ENCODE peak calls at places on chromosomes 1 and 21, in five cellular contexts. V is H9, F is cardiac muscle cell, Z is mammary epithelial cell, B is cardiac fibroblast. Q is an unnamed sample.

GRCh38 chr1:229860926-229861325 is 206.1 kb upstream of the GALNT2 start:
- DNase-seq in V (no peak), F (no peak), Z (no peak), B (no peak), Q (no peak)

GRCh38 chr21:30831194-30831765 is 1.7 kb upstream of the KRTAP7-1 start:
- DNase-seq in V (peak), F (peak), Z (peak), B (peak), Q (peak)

GRCh38 chr1:185681034-185681633 is 53.1 kb upstream of the HMCN1 start:
- DNase-seq in V (no peak), F (peak), Z (peak), B (peak), Q (no peak)

GRCh38 chr1:89085781-89086180 is 20.8 kb upstream of the GBP1 start:
- DNase-seq in V (no peak), F (peak), Z (peak), B (peak), Q (no peak)

GRCh38 chr1:145425436-145426029 is at the start of gene NBPF20:
- DNase-seq in V (peak), F (peak), Z (peak), B (peak), Q (peak)

GRCh38 chr1:244326757-244327156 is 125.0 kb downstream of the ADSS2 start:
- DNase-seq in V (peak), F (no peak), Z (no peak), B (no peak), Q (no peak)

GRCh38 chr1:117512728-117513321 is 93.0 kb upstream of the TENT5C start:
- DNase-seq in V (no peak), F (peak), Z (peak), B (peak), Q (no peak)

GRCh38 chr1:156838972-156839371 is 19.9 kb downstream of the INSRR start:
- DNase-seq in V (peak), F (peak), Z (no peak), B (peak), Q (no peak)

GRCh38 chr1:64387382-64388066 is 82.4 kb upstream of the CACHD1 start:
- DNase-seq in V (no peak), F (no peak), Z (no peak), B (no peak), Q (no peak)

GRCh38 chr1:198622532-198623218 is 16.2 kb upstream of the PTPRC start:
- DNase-seq in V (no peak), F (no peak), Z (no peak), B (no peak), Q (no peak)

GRCh38 chr1:113943028-113943811 is 14.1 kb downstream of the HIPK1 start:
- DNase-seq in V (no peak), F (no peak), Z (no peak), B (peak), Q (no peak)

GRCh38 chr1:230255116-230255515 is 171.0 kb downstream of the PGBD5 start:
- DNase-seq in V (no peak), F (no peak), Z (no peak), B (no peak), Q (no peak)

GRCh38 chr1:114979278-114979891 is 50.2 kb upstream of the TSHB start:
- DNase-seq in V (peak), F (peak), Z (peak), B (peak), Q (peak)

GRCh38 chr1:78303620-78304019 is 187.2 kb upstream of the PTGFR start:
- DNase-seq in V (no peak), F (no peak), Z (peak), B (peak), Q (no peak)

GRCh38 chr1:151156515-151156819 is at the start of gene TNFAIP8L2:
- DNase-seq in V (peak), F (no peak), Z (no peak), B (no peak), Q (peak)

GRCh38 chr1:115062542-115063004 is 26.7 kb downstream of the TSPAN2 start:
- DNase-seq in V (no peak), F (no peak), Z (peak), B (peak), Q (peak)

GRCh38 chr1:166155108-166155507 is 11.7 kb downstream of the FAM78B start:
- DNase-seq in V (no peak), F (no peak), Z (no peak), B (no peak), Q (no peak)

GRCh38 chr1:161495490-161495889 is 9.8 kb upstream of the FCGR2A start:
- DNase-seq in V (no peak), F (no peak), Z (no peak), B (no peak), Q (no peak)

GRCh38 chr1:234638832-234639799 is 29.1 kb upstream of the IRF2BP2 start:
- DNase-seq in V (no peak), F (no peak), Z (peak), B (no peak), Q (no peak)

GRCh38 chr21:25735221-25735894 is 586 bp downstream of the GABPA start:
- DNase-seq in V (peak), F (peak), Z (peak), B (peak), Q (peak)

GRCh38 chr1:85864727-85865126 is 156.5 kb upstream of the ZNHIT6 start:
- DNase-seq in V (no peak), F (no peak), Z (no peak), B (no peak), Q (no peak)

GRCh38 chr1:82455342-82455741 is 654.6 kb downstream of the ADGRL2 start:
- DNase-seq in V (no peak), F (no peak), Z (no peak), B (no peak), Q (no peak)

GRCh38 chr1:30816211-30817082 is 58.9 kb upstream of the LAPTM5 start:
- DNase-seq in V (peak), F (peak), Z (peak), B (peak), Q (no peak)

GRCh38 chr1:37940299-37940947 is 6.4 kb downstream of the INPP5B start:
- DNase-seq in V (no peak), F (no peak), Z (no peak), B (no peak), Q (no peak)

GRCh38 chr1:50271968-50272578 is 151.2 kb downstream of the DMRTA2 start:
- DNase-seq in V (peak), F (peak), Z (peak), B (peak), Q (no peak)

GRCh38 chr1:58575831-58576726 is 973 bp downstream of the TACSTD2 start:
- DNase-seq in V (no peak), F (no peak), Z (peak), B (no peak), Q (no peak)

GRCh38 chr1:203206116-203206687 is 19.7 kb upstream of the CHI3L1 start:
- DNase-seq in V (no peak), F (no peak), Z (no peak), B (no peak), Q (no peak)

GRCh38 chr1:158199840-158200239 is 19.1 kb downstream of the CD1D start:
- DNase-seq in V (no peak), F (no peak), Z (peak), B (peak), Q (no peak)

GRCh38 chr1:116288201-116288598 is 84.8 kb upstream of the ATP1A1 start:
- DNase-seq in V (no peak), F (no peak), Z (no peak), B (no peak), Q (no peak)

GRCh38 chr21:32921632-32922230 is 104.0 kb upstream of the OLIG2 start:
- DNase-seq in V (peak), F (no peak), Z (no peak), B (no peak), Q (peak)

GRCh38 chr1:91014475-91014874 is 7.4 kb downstream of the ZNF644 start:
- DNase-seq in V (no peak), F (no peak), Z (peak), B (no peak), Q (no peak)

GRCh38 chr1:56120021-56120420 is 459.3 kb downstream of the PLPP3 start:
- DNase-seq in V (no peak), F (no peak), Z (no peak), B (no peak), Q (no peak)

GRCh38 chr21:40433575-40433974 is 413.4 kb downstream of the DSCAM start:
- DNase-seq in V (no peak), F (no peak), Z (peak), B (no peak), Q (no peak)

GRCh38 chr1:84796201-84796600 is 96.8 kb downstream of the LPAR3 start:
- DNase-seq in V (no peak), F (no peak), Z (no peak), B (no peak), Q (no peak)

GRCh38 chr1:100302756-100303155 is 36.7 kb downstream of the RTCA start:
- DNase-seq in V (no peak), F (no peak), Z (no peak), B (no peak), Q (no peak)

GRCh38 chr1:66478116-66478515 is 55.8 kb upstream of the SGIP1 start:
- DNase-seq in V (no peak), F (no peak), Z (peak), B (peak), Q (no peak)

GRCh38 chr21:17903029-17903806 is 84.1 kb upstream of the C21orf91 start:
- DNase-seq in V (no peak), F (peak), Z (no peak), B (peak), Q (no peak)

GRCh38 chr1:32498751-32499150 is 33.9 kb downstream of the ZBTB8B start:
- DNase-seq in V (no peak), F (no peak), Z (no peak), B (no peak), Q (no peak)

GRCh38 chr1:32501865-32502264 is 37.0 kb downstream of the ZBTB8B start:
- DNase-seq in V (no peak), F (no peak), Z (no peak), B (peak), Q (no peak)

GRCh38 chr1:32500387-32501209 is 35.7 kb downstream of the ZBTB8B start:
- DNase-seq in V (peak), F (peak), Z (peak), B (peak), Q (peak)

GRCh38 chr1:32507021-32507420 is 32.2 kb upstream of the ZBTB8A start:
- DNase-seq in V (no peak), F (no peak), Z (no peak), B (no peak), Q (no peak)

GRCh38 chr1:32503153-32503552 is 36.1 kb upstream of the ZBTB8A start:
- DNase-seq in V (no peak), F (no peak), Z (no peak), B (no peak), Q (no peak)
- TF ChIP-seq CTCF in V (no peak), F (no peak), Z (no peak), B (no peak), Q (no peak)

GRCh38 chr1:60173729-60174128 is 100.2 kb upstream of the C1orf87 start:
- DNase-seq in V (no peak), F (no peak), Z (no peak), B (no peak), Q (no peak)

GRCh38 chr1:60173006-60173405 is 99.4 kb upstream of the C1orf87 start:
- DNase-seq in V (no peak), F (no peak), Z (no peak), B (no peak), Q (no peak)

GRCh38 chr1:60171793-60172192 is 98.2 kb upstream of the C1orf87 start:
- DNase-seq in V (no peak), F (no peak), Z (peak), B (no peak), Q (no peak)

GRCh38 chr1:60169206-60169605 is 95.6 kb upstream of the C1orf87 start:
- DNase-seq in V (no peak), F (no peak), Z (no peak), B (no peak), Q (no peak)

DNA sequence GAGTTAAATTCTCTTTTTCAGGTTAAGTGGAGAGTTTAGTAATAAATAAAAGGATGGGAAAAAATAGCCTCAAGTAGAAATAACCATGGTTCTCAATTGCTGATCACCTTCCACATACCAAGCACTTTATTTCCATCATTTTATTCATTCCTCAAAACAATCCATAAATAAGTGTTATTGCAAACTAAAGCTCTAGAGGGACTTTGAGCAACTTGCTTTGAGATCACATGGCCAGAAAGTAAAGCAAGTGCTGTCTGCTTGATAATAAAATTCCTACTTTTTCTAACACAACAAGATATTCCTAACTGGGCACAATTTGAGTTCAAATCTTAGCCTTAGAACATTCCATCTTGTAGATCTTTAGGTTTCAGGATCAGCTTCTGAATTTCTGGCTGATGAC is 97.1 kb upstream of the C1orf87 start:
- DNase-seq in V (no peak), F (no peak), Z (no peak), B (no peak), Q (no peak)
- TF ChIP-seq CTCF in V (peak), F (peak), Z (peak), B (no peak), Q (no peak)

GRCh38 chr1:32817159-32817814 is at the start of the genes S100PBP and YARS1:
- DNase-seq in V (peak), F (peak), Z (peak), B (peak), Q (peak)
- TF ChIP-seq CTCF in V (no peak), F (no peak), Z (no peak), B (no peak), Q (no peak)

GRCh38 chr1:8962812-8963669 is 17.4 kb downstream of the CA6 start:
- DNase-seq in V (peak), F (peak), Z (no peak), B (peak), Q (no peak)
- TF ChIP-seq CTCF in V (peak), F (peak), Z (peak), B (peak), Q (no peak)

GRCh38 chr1:213419369-213420030 is 368.5 kb downstream of the RPS6KC1 start:
- DNase-seq in V (no peak), F (no peak), Z (no peak), B (no peak), Q (no peak)
- TF ChIP-seq CTCF in V (peak), F (no peak), Z (no peak), B (no peak), Q (no peak)

GRCh38 chr1:154931940-154932487 is 4.5 kb downstream of the PMVK start:
- DNase-seq in V (no peak), F (peak), Z (peak), B (no peak), Q (no peak)
- TF ChIP-seq CTCF in V (no peak), F (no peak), Z (no peak), B (no peak), Q (no peak)

GRCh38 chr1:3727042-3727824 is 25.0 kb upstream of the CCDC27 start:
- DNase-seq in V (peak), F (peak), Z (no peak), B (peak), Q (no peak)
- TF ChIP-seq CTCF in V (peak), F (peak), Z (no peak), B (peak), Q (no peak)

GRCh38 chr21:26961704-26962103 is 5.2 kb downstream of the ADAMTS5 start:
- DNase-seq in V (peak), F (no peak), Z (no peak), B (no peak), Q (no peak)
- TF ChIP-seq CTCF in V (peak), F (peak), Z (peak), B (peak), Q (no peak)

DNA sequence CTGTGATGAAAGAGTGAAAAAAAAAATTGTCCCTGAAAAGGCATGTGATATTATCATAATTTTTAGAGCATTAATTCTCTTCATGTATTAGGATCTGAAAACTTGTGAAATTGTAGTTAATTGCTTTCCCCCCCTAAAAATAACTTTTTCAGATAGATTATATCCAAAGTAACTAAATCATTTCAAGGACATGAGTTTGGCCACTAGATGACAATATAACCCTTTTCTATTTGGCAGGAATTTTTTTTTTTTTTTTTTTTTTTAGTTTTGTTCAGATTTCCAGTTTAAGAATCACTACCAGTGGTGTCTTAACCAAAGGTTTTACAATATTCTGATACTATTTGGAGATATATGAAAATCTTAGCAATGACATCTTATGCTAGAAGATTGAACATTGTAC is 370.8 kb downstream of the AMY1C start:
- DNase-seq in V (no peak), F (no peak), Z (no peak), B (no peak), Q (no peak)
- TF ChIP-seq CTCF in V (peak), F (no peak), Z (peak), B (no peak), Q (no peak)